ENCODE peak calls at places on chromosome 10, in eight cellular contexts. Q is GM23248, Y is PC-9, W is K562, X is fibroblast of lung, T is HCT116, K is PC-3, O is HepG2. H is an unnamed sample. For H3K9me3, the result is how much of the 10 kb centered on the place peaks cover.

GRCh38 chr10:53111529-53111928 is 338.9 kb upstream of the MBL2 start:
- DNase-seq in Q (no peak), Y (no peak), W (no peak), X (no peak), T (no peak), K (peak), O (peak), H (peak)

GRCh38 chr10:118017850-118018249 is 28.9 kb downstream of the RAB11FIP2 start:
- DNase-seq in Q (no peak), Y (no peak), W (no peak), X (no peak), T (no peak), K (no peak), O (no peak), H (no peak)

GRCh38 chr10:19966751-19967150 is 150.5 kb downstream of the PLXDC2 start:
- DNase-seq in Q (no peak), Y (no peak), W (no peak), X (peak), T (no peak), K (no peak), O (no peak), H (no peak)

GRCh38 chr10:22669163-22669711 is 45.1 kb downstream of the PIP4K2A start:
- DNase-seq in Q (no peak), Y (no peak), W (peak), X (no peak), T (no peak), K (no peak), O (no peak), H (no peak)

GRCh38 chr10:73894245-73894971 is 16.5 kb upstream of the PLAU start:
- DNase-seq in Q (peak), Y (peak), W (no peak), X (peak), T (no peak), K (peak), O (no peak), H (no peak)

GRCh38 chr10:93077860-93078337 is 4.2 kb downstream of the CYP26A1 start:
- DNase-seq in Q (no peak), Y (no peak), W (peak), X (no peak), T (no peak), K (no peak), O (no peak), H (peak)

GRCh38 chr10:92846-93245 is 42.4 kb upstream of the ZMYND11 start:
- DNase-seq in Q (no peak), Y (peak), W (no peak), X (no peak), T (no peak), K (peak), O (no peak), H (no peak)

GRCh38 chr10:77159538-77160110 is 478.0 kb downstream of the KCNMA1 start:
- DNase-seq in Q (peak), Y (peak), W (no peak), X (peak), T (no peak), K (no peak), O (no peak), H (no peak)

GRCh38 chr10:60943372-60944158 is 420 bp downstream of the RHOBTB1 start:
- DNase-seq in Q (peak), Y (no peak), W (peak), X (peak), T (peak), K (peak), O (peak), H (peak)

GRCh38 chr10:4315529-4315928 is 510.5 kb upstream of the AKR1E2 start:
- DNase-seq in Q (peak), Y (no peak), W (no peak), X (peak), T (no peak), K (no peak), O (no peak), H (no peak)

GRCh38 chr10:57743711-57744110 is 524.0 kb downstream of the IPMK start:
- DNase-seq in Q (no peak), Y (no peak), W (no peak), X (no peak), T (no peak), K (no peak), O (no peak), H (no peak)

GRCh38 chr10:109956454-109957091 is 33.3 kb upstream of the XPNPEP1 start:
- DNase-seq in Q (peak), Y (no peak), W (peak), X (peak), T (peak), K (peak), O (peak), H (peak)

GRCh38 chr10:114034943-114035645 is 8.6 kb upstream of the ADRB1 start:
- DNase-seq in Q (no peak), Y (no peak), W (no peak), X (no peak), T (no peak), K (no peak), O (no peak), H (peak)

GRCh38 chr10:43775379-43775778 is 126.7 kb upstream of the ZNF32 start:
- DNase-seq in Q (no peak), Y (no peak), W (no peak), X (no peak), T (no peak), K (no peak), O (no peak), H (no peak)

GRCh38 chr10:73887038-73888015 is 13.0 kb upstream of the CAMK2G start:
- DNase-seq in Q (peak), Y (peak), W (no peak), X (peak), T (peak), K (peak), O (no peak), H (no peak)

GRCh38 chr10:1166101-1166827 is 110.1 kb downstream of the WDR37 start:
- DNase-seq in Q (no peak), Y (no peak), W (no peak), X (no peak), T (no peak), K (no peak), O (no peak), H (no peak)

GRCh38 chr10:3077506-3077905 is 10.2 kb downstream of the PFKP start:
- DNase-seq in Q (no peak), Y (no peak), W (no peak), X (no peak), T (no peak), K (peak), O (no peak), H (no peak)

GRCh38 chr10:3076138-3076537 is 8.8 kb downstream of the PFKP start:
- DNase-seq in Q (no peak), Y (no peak), W (no peak), X (no peak), T (no peak), K (no peak), O (no peak), H (no peak)

GRCh38 chr10:3074145-3074665 is 6.9 kb downstream of the PFKP start:
- DNase-seq in Q (no peak), Y (no peak), W (peak), X (peak), T (no peak), K (peak), O (peak), H (no peak)

GRCh38 chr10:3072641-3073360 is 5.5 kb downstream of the PFKP start:
- DNase-seq in Q (no peak), Y (no peak), W (no peak), X (no peak), T (no peak), K (no peak), O (no peak), H (no peak)

DNA sequence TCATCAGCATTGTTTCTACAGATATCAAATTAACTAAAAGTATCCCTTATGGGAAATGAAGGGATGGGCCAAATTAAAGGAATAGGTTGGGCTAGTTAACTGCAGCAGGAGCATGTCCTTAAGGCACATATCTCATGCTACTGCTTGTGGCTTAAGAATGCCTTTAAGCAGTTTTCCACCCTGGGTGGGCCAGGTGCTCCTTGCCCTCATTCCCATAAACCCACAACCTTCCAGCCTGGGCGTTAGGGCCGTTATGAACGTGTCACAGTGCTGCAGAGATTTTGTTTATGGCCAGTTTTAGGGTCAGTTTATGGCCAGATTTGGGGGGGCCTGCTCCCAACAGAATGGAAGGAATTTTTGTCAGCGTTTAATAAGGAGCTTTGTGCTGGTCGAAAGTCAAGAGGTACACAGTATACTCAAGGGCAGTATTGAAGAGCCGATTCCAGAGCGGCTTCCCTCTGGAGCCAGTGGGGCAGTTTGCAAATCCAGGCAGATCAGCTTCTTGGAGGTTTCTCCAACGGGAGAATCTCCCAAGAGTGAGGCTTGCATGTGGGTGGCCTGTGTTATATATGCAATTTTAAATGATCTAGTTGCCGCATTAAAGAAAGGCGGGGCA is 7.7 kb downstream of the PFKP start:
- DNase-seq in Q (no peak), Y (no peak), W (no peak), X (no peak), T (no peak), K (no peak), O (no peak), H (no peak)
- H3K9me3 ChIP-seq in Q (under half), Y (under half), W (under half), X (under half), T (under half), K (under half), O (under half), H (under half)

GRCh38 chr10:125153693-125154490 is 6.5 kb downstream of the CTBP2 start:
- DNase-seq in Q (peak), Y (no peak), W (no peak), X (peak), T (no peak), K (peak), O (no peak), H (no peak)

GRCh38 chr10:125152646-125153368 is 7.6 kb downstream of the CTBP2 start:
- DNase-seq in Q (peak), Y (no peak), W (no peak), X (peak), T (no peak), K (no peak), O (no peak), H (no peak)

GRCh38 chr10:125151170-125151823 is 9.1 kb downstream of the CTBP2 start:
- DNase-seq in Q (no peak), Y (no peak), W (no peak), X (no peak), T (no peak), K (no peak), O (no peak), H (no peak)

GRCh38 chr10:125154529-125154928 is 5.8 kb downstream of the CTBP2 start:
- DNase-seq in Q (no peak), Y (no peak), W (no peak), X (no peak), T (no peak), K (no peak), O (no peak), H (no peak)

GRCh38 chr10:125151824-125152634 is 8.3 kb downstream of the CTBP2 start:
- DNase-seq in Q (no peak), Y (no peak), W (peak), X (no peak), T (no peak), K (no peak), O (no peak), H (no peak)
- H3K4me3 ChIP-seq in Q (no peak), Y (no peak), W (no peak), X (no peak), T (peak), K (no peak), O (no peak), H (no peak)

DNA sequence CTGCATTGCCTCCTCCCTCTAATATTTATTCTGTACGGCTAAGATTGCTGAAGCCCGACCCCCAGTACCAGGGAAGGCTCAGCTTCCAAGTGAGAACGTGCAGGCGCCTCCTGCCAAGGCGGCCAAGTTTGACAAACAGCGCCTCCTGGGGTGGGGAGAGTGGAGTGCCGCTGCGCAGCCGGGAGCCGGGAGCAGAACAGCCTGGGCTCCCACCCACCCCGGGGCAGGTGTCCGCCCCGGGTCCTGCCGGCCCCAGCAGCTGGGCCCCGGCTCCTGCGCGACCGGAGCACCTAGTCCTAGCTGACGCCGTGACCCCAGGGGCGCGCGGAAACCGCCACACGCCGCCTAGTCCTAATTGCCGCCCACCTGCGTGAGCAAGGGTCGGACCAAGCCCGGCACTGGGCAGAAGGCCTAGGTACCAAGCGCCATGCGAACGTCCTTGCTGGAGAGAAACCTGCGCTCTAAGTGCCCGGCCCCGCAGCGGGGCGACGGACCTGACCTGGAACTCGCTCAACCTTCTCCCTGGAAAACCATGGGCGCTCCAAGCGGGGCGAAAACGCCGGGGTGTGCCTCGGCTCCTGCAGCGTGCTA is 5.0 kb upstream of the EBF3 start:
- DNase-seq in Q (peak), Y (no peak), W (no peak), X (no peak), T (no peak), K (peak), O (peak), H (no peak)
- TF ChIP-seq EZH2 in Q (no peak), Y (no peak), W (no peak), X (peak), T (no peak), K (no peak), O (no peak), H (no peak)

DNA sequence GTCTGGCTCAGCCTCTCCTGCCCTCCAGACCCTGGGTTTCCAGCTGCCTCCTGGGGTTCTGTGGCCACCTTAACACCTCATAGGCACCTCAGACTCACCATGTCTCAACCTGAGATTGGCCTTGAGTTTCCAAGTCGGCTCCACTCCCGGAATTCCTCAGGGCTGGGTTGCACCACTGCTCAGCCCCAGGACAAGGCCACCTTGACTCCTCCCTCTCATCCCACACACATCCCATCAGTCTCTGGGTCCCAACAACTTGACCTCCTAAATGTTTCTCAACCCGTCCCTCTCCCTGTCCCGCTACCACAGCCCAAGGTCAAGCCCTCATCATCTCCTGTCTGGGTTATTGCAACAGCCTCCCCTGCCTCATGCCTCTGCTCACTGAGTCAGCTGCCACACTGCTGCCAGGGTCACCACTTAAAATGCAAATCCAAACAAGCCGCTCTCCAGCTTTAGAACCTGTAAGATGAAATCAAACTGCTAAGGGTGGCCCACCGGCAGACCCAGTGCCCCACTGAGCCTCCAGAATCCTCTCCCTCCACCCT is 90.9 kb upstream of the ZMIZ1 start:
- DNase-seq in Q (peak), Y (peak), W (no peak), X (peak), T (no peak), K (peak), O (peak), H (no peak)
- H3K9me3 ChIP-seq in Q (under half), Y (under half), W (under half), X (under half), T (under half), K (under half), O (under half), H (under half)

GRCh38 chr10:128046934-128047251 is 79.3 kb downstream of the MKI67 start:
- DNase-seq in Q (no peak), Y (no peak), W (no peak), X (no peak), T (no peak), K (no peak), O (no peak), H (no peak)
- H3K4me3 ChIP-seq in Q (no peak), Y (no peak), W (no peak), X (no peak), T (peak), K (peak), O (no peak), H (peak)

DNA sequence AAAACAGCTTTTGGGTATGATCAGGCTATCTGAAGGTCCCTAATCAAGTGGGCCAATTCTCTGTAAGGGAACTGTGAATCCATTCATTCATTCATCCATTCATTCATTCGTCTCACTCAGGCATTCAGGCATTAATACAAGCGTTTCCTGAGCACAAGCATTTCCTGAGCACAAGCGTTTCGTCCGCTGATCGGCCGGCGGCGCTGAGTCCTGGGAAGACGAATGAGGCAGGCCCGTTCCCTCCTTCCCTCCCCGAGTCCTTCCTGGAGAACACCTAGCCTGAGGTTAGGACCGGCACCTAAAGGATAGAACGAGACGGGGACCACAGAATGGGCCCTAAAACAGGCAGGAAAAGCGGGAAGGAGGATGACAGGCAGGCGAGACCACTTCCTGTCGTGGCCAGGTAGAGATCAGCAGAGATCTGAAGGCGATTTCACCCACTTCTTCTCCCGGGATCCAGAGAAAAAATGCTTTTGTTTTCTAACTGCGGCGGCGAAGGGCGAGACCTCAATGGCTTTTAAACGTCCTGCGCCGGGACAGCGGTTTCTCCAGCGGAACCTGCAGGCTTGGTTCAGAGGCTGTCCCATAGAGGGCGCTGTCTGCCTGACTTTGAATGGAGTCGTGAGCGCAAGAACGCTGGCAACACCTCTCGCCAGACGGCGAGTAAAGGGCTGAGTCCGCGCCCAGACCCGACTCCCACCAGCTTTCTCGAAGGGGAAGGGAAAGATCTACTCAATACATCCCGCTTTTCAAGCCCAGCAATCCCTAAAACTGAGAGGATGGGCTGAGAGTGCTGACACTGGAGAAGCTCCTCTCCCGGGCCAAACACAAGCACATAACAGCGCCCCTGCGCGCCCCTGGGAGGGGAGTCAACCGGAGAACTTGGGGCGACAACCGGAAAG is 2.9 kb upstream of the HMX3 start:
- DNase-seq in Q (peak), Y (no peak), W (peak), X (peak), T (peak), K (peak), O (peak), H (peak)
- TF ChIP-seq EZH2 in Q (peak), Y (no peak), W (no peak), X (no peak), T (no peak), K (no peak), O (peak), H (no peak)

GRCh38 chr10:100873081-100873824 is 39.5 kb upstream of the SLF2 start:
- DNase-seq in Q (no peak), Y (no peak), W (no peak), X (peak), T (no peak), K (no peak), O (no peak), H (no peak)
- H3K9me3 ChIP-seq in Q (under half), Y (under half), W (under half), X (under half), T (under half), K (under half), O (under half), H (under half)

H was measured in MM.1S.